ENCODE peak calls at places on chromosomes 4 and X, in nine cellular contexts. One of them, this sample, is unnamed.

GRCh38 chr4:108965031-108965430 is 202.2 kb upstream of the ETNPPL start:
- DNase-seq in colonic mucosa: no peak
- DNase-seq in thyroid gland: no peak
- DNase-seq in heart right ventricle: no peak
- DNase-seq in tibial nerve: no peak
- DNase-seq in mesendoderm: no peak
- DNase-seq in psoas muscle: no peak
- DNase-seq in cardiac muscle cell: peak; percentile 17
- DNase-seq in ovary: no peak
- DNase-seq in this sample: peak; percentile 18

GRCh38 chrX:19514791-19515614 is at the start of gene MAP3K15:
- DNase-seq in colonic mucosa: peak; percentile 23
- DNase-seq in thyroid gland: peak; percentile 47
- DNase-seq in heart right ventricle: no peak
- DNase-seq in tibial nerve: no peak
- DNase-seq in mesendoderm: peak; percentile 53
- DNase-seq in psoas muscle: peak; percentile 31
- DNase-seq in cardiac muscle cell: peak; percentile 8
- DNase-seq in ovary: peak; percentile 21
- DNase-seq in this sample: peak; percentile 45

GRCh38 chr4:107988763-107989035 is 990 bp upstream of the HADH start:
- DNase-seq in colonic mucosa: peak; percentile 29
- DNase-seq in thyroid gland: no peak
- DNase-seq in heart right ventricle: no peak
- DNase-seq in tibial nerve: no peak
- DNase-seq in mesendoderm: no peak
- DNase-seq in psoas muscle: no peak
- DNase-seq in cardiac muscle cell: no peak
- DNase-seq in ovary: no peak
- DNase-seq in this sample: no peak

GRCh38 chrX:47232197-47232802 is 509 bp upstream of the USP11 start:
- DNase-seq in colonic mucosa: no peak
- DNase-seq in thyroid gland: no peak
- DNase-seq in heart right ventricle: no peak
- DNase-seq in tibial nerve: no peak
- DNase-seq in mesendoderm: no peak
- DNase-seq in psoas muscle: no peak
- DNase-seq in cardiac muscle cell: no peak
- DNase-seq in ovary: peak; percentile 16
- DNase-seq in this sample: no peak

GRCh38 chr4:153521995-153522799 is 56.0 kb downstream of the TMEM131L start:
- DNase-seq in colonic mucosa: peak; percentile 17
- DNase-seq in thyroid gland: no peak
- DNase-seq in heart right ventricle: no peak
- DNase-seq in tibial nerve: no peak
- DNase-seq in mesendoderm: peak; percentile 70
- DNase-seq in psoas muscle: no peak
- DNase-seq in cardiac muscle cell: no peak
- DNase-seq in ovary: no peak
- DNase-seq in this sample: no peak

GRCh38 chr4:8912506-8912905 is 40.9 kb upstream of the HMX1 start:
- DNase-seq in colonic mucosa: no peak
- DNase-seq in thyroid gland: no peak
- DNase-seq in heart right ventricle: no peak
- DNase-seq in tibial nerve: no peak
- DNase-seq in mesendoderm: no peak
- DNase-seq in psoas muscle: no peak
- DNase-seq in cardiac muscle cell: no peak
- DNase-seq in ovary: no peak
- DNase-seq in this sample: no peak

GRCh38 chrX:127313638-127314037 is 494.1 kb downstream of the PRR32 start:
- DNase-seq in colonic mucosa: no peak
- DNase-seq in thyroid gland: no peak
- DNase-seq in heart right ventricle: no peak
- DNase-seq in tibial nerve: no peak
- DNase-seq in mesendoderm: no peak
- DNase-seq in psoas muscle: no peak
- DNase-seq in cardiac muscle cell: no peak
- DNase-seq in ovary: no peak
- DNase-seq in this sample: no peak

GRCh38 chr4:41957634-41958033 is 22.4 kb downstream of the TMEM33 start:
- DNase-seq in colonic mucosa: no peak
- DNase-seq in thyroid gland: no peak
- DNase-seq in heart right ventricle: no peak
- DNase-seq in tibial nerve: no peak
- DNase-seq in mesendoderm: peak; percentile 64
- DNase-seq in psoas muscle: no peak
- DNase-seq in cardiac muscle cell: peak; percentile 24
- DNase-seq in ovary: no peak
- DNase-seq in this sample: peak; percentile 55

GRCh38 chrX:151359931-151360871 is 36.8 kb upstream of the VMA21 start:
- DNase-seq in colonic mucosa: peak; percentile 23
- DNase-seq in thyroid gland: peak; percentile 34
- DNase-seq in heart right ventricle: peak; percentile 3
- DNase-seq in tibial nerve: no peak
- DNase-seq in mesendoderm: peak; percentile 54
- DNase-seq in psoas muscle: peak; percentile 27
- DNase-seq in cardiac muscle cell: peak; percentile 10
- DNase-seq in ovary: peak; percentile 20
- DNase-seq in this sample: peak; percentile 41

GRCh38 chrX:142089193-142089592 is 115.9 kb downstream of the MAGEC2 start:
- DNase-seq in colonic mucosa: no peak
- DNase-seq in thyroid gland: no peak
- DNase-seq in heart right ventricle: no peak
- DNase-seq in tibial nerve: no peak
- DNase-seq in mesendoderm: peak; percentile 11
- DNase-seq in psoas muscle: no peak
- DNase-seq in cardiac muscle cell: peak; percentile 41
- DNase-seq in ovary: no peak
- DNase-seq in this sample: no peak

GRCh38 chr4:12421364-12421763 is 992.7 kb upstream of the HS3ST1 start:
- DNase-seq in colonic mucosa: no peak
- DNase-seq in thyroid gland: no peak
- DNase-seq in heart right ventricle: no peak
- DNase-seq in tibial nerve: no peak
- DNase-seq in mesendoderm: peak; percentile 29
- DNase-seq in psoas muscle: no peak
- DNase-seq in cardiac muscle cell: no peak
- DNase-seq in ovary: no peak
- DNase-seq in this sample: no peak

GRCh38 chr4:137300776-137301175 is 231.5 kb downstream of the PCDH18 start:
- DNase-seq in colonic mucosa: no peak
- DNase-seq in thyroid gland: no peak
- DNase-seq in heart right ventricle: no peak
- DNase-seq in tibial nerve: no peak
- DNase-seq in mesendoderm: no peak
- DNase-seq in psoas muscle: no peak
- DNase-seq in cardiac muscle cell: no peak
- DNase-seq in ovary: no peak
- DNase-seq in this sample: no peak

GRCh38 chr4:65670331-65671031 is at the start of gene EPHA5:
- DNase-seq in colonic mucosa: peak; percentile 19
- DNase-seq in thyroid gland: peak; percentile 84
- DNase-seq in heart right ventricle: peak; percentile 22
- DNase-seq in tibial nerve: peak; percentile 58
- DNase-seq in mesendoderm: peak; percentile 93
- DNase-seq in psoas muscle: peak; percentile 40
- DNase-seq in cardiac muscle cell: peak; percentile 90
- DNase-seq in ovary: peak; percentile 88
- DNase-seq in this sample: peak; percentile 93

GRCh38 chr4:65669008-65669971 is 999 bp downstream of the EPHA5 start:
- DNase-seq in colonic mucosa: no peak
- DNase-seq in thyroid gland: peak; percentile 35
- DNase-seq in heart right ventricle: no peak
- DNase-seq in tibial nerve: no peak
- DNase-seq in mesendoderm: peak; percentile 38
- DNase-seq in psoas muscle: no peak
- DNase-seq in cardiac muscle cell: peak; percentile 51
- DNase-seq in ovary: peak; percentile 41
- DNase-seq in this sample: no peak

GRCh38 chr4:65665951-65666523 is 4.3 kb downstream of the EPHA5 start:
- DNase-seq in colonic mucosa: no peak
- DNase-seq in thyroid gland: no peak
- DNase-seq in heart right ventricle: no peak
- DNase-seq in tibial nerve: no peak
- DNase-seq in mesendoderm: no peak
- DNase-seq in psoas muscle: no peak
- DNase-seq in cardiac muscle cell: no peak
- DNase-seq in ovary: no peak
- DNase-seq in this sample: peak; percentile 86

GRCh38 chr4:65669981-65670330 is 333 bp downstream of the EPHA5 start:
- DNase-seq in colonic mucosa: no peak
- DNase-seq in thyroid gland: no peak
- DNase-seq in heart right ventricle: no peak
- DNase-seq in tibial nerve: no peak
- DNase-seq in mesendoderm: no peak
- DNase-seq in psoas muscle: no peak
- DNase-seq in cardiac muscle cell: no peak
- DNase-seq in ovary: no peak
- DNase-seq in this sample: no peak

GRCh38 chr4:65668201-65669007 is 1.9 kb downstream of the EPHA5 start:
- DNase-seq in colonic mucosa: no peak
- DNase-seq in thyroid gland: peak; percentile 58
- DNase-seq in heart right ventricle: no peak
- DNase-seq in tibial nerve: peak; percentile 45
- DNase-seq in mesendoderm: peak; percentile 60
- DNase-seq in psoas muscle: no peak
- DNase-seq in cardiac muscle cell: no peak
- DNase-seq in ovary: peak; percentile 59
- DNase-seq in this sample: peak; percentile 44
- H3K4me3 ChIP-seq in colonic mucosa: no peak overlapping the region
- H3K4me3 ChIP-seq in thyroid gland: peak overlapping the region; percentile 24
- H3K4me3 ChIP-seq in heart right ventricle: peak overlapping the region; percentile 30
- H3K4me3 ChIP-seq in tibial nerve: peak overlapping the region; percentile 60
- H3K4me3 ChIP-seq in mesendoderm: peak overlapping the region; percentile 11
- H3K4me3 ChIP-seq in psoas muscle: peak overlapping the region; percentile 47
- H3K4me3 ChIP-seq in cardiac muscle cell: peak overlapping the region; percentile 20
- H3K4me3 ChIP-seq in ovary: peak overlapping the region; percentile 37
- H3K4me3 ChIP-seq in this sample: peak overlapping the region; percentile 73

GRCh38 chr4:48339642-48340041 is 1.7 kb upstream of the SLAIN2 start:
- DNase-seq in colonic mucosa: no peak
- DNase-seq in thyroid gland: no peak
- DNase-seq in heart right ventricle: no peak
- DNase-seq in tibial nerve: no peak
- DNase-seq in mesendoderm: no peak
- DNase-seq in psoas muscle: no peak
- DNase-seq in cardiac muscle cell: no peak
- DNase-seq in ovary: no peak
- DNase-seq in this sample: no peak
- H3K27ac ChIP-seq in colonic mucosa: peak overlapping the region; percentile 96
- H3K27ac ChIP-seq in thyroid gland: no peak overlapping the region
- H3K27ac ChIP-seq in heart right ventricle: peak overlapping the region; percentile 99
- H3K27ac ChIP-seq in tibial nerve: no peak overlapping the region
- H3K27ac ChIP-seq in mesendoderm: no peak overlapping the region
- H3K27ac ChIP-seq in psoas muscle: peak overlapping the region; percentile 98
- H3K27ac ChIP-seq in cardiac muscle cell: peak overlapping the region; percentile 5
- H3K27ac ChIP-seq in ovary: peak overlapping the region; percentile 96
- H3K27ac ChIP-seq in this sample: no peak overlapping the region

GRCh38 chr4:173526724-173527102 is 3.3 kb downstream of the HAND2 start:
- DNase-seq in colonic mucosa: no peak
- DNase-seq in thyroid gland: no peak
- DNase-seq in heart right ventricle: no peak
- DNase-seq in tibial nerve: no peak
- DNase-seq in mesendoderm: no peak
- DNase-seq in psoas muscle: no peak
- DNase-seq in cardiac muscle cell: no peak
- DNase-seq in ovary: no peak
- DNase-seq in this sample: no peak

GRCh38 chr4:173526034-173526482 is 4.0 kb downstream of the HAND2 start:
- DNase-seq in colonic mucosa: no peak
- DNase-seq in thyroid gland: no peak
- DNase-seq in heart right ventricle: no peak
- DNase-seq in tibial nerve: no peak
- DNase-seq in mesendoderm: peak; percentile 70
- DNase-seq in psoas muscle: no peak
- DNase-seq in cardiac muscle cell: peak; percentile 53
- DNase-seq in ovary: no peak
- DNase-seq in this sample: no peak

GRCh38 chr4:173527103-173527876 is 2.7 kb downstream of the HAND2 start:
- DNase-seq in colonic mucosa: no peak
- DNase-seq in thyroid gland: no peak
- DNase-seq in heart right ventricle: no peak
- DNase-seq in tibial nerve: no peak
- DNase-seq in mesendoderm: peak; percentile 81
- DNase-seq in psoas muscle: no peak
- DNase-seq in cardiac muscle cell: peak; percentile 73
- DNase-seq in ovary: no peak
- DNase-seq in this sample: no peak

GRCh38 chr4:173524218-173525117 is 5.6 kb downstream of the HAND2 start:
- DNase-seq in colonic mucosa: no peak
- DNase-seq in thyroid gland: no peak
- DNase-seq in heart right ventricle: no peak
- DNase-seq in tibial nerve: no peak
- DNase-seq in mesendoderm: peak; percentile 36
- DNase-seq in psoas muscle: no peak
- DNase-seq in cardiac muscle cell: no peak
- DNase-seq in ovary: no peak
- DNase-seq in this sample: no peak

DNA sequence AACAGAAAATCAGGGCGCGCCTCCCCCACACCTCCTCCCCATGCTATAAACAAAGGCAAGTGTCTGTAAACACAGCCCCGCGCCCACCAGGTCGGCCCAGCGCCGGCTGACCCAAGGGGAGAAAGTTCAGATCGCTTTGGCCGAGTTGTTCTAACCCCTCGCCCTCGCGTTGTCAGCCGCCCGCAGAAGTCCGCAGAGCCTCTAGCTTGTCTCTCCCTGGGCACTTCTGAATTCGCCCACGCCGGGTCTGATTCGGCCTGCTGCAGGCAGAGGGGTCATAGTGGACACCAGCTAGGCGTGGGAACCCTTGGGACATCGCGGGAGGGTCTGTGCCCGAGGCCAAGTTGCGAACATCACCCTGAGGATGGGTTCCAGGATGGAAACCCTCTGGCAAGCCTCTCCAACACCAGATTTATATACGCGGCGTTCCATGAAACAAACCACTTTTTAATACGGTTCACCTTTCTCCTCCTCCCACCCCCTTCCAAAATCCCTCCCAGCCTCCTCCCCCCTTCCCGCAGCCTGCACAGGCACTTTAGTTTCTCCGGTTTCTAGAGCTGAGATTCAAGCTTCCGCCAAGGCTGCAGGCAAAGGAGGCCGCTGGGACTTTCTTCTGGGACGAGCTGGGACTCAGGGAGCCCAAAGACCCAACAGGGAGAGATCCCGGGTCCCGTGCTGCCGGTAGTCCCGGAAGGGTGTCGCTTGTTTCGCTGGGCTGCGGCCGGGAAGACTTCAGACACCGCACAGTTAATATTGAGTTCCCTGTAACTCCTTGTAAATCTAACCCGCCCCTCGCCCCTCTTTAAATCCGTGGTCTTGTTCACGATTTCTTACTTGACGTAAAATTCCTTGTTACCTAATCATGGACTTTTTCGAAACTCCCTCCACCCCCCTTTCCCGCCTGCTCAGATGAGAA is 4.7 kb downstream of the HAND2 start:
- DNase-seq in colonic mucosa: no peak
- DNase-seq in thyroid gland: no peak
- DNase-seq in heart right ventricle: no peak
- DNase-seq in tibial nerve: no peak
- DNase-seq in mesendoderm: peak; percentile 55
- DNase-seq in psoas muscle: no peak
- DNase-seq in cardiac muscle cell: peak; percentile 62
- DNase-seq in ovary: peak; percentile 36
- DNase-seq in this sample: no peak
- H3K4me3 ChIP-seq in colonic mucosa: peak overlapping the region; percentile 28
- H3K4me3 ChIP-seq in thyroid gland: no peak overlapping the region
- H3K4me3 ChIP-seq in heart right ventricle: peak overlapping the region; percentile 68
- H3K4me3 ChIP-seq in tibial nerve: no peak overlapping the region
- H3K4me3 ChIP-seq in mesendoderm: no peak overlapping the region
- H3K4me3 ChIP-seq in psoas muscle: no peak overlapping the region
- H3K4me3 ChIP-seq in cardiac muscle cell: peak overlapping the region; percentile 96
- H3K4me3 ChIP-seq in ovary: peak overlapping the region; percentile 70
- H3K4me3 ChIP-seq in this sample: no peak overlapping the region

GRCh38 chr4:4730214-4730613 is 129.3 kb upstream of the MSX1 start:
- DNase-seq in colonic mucosa: no peak
- DNase-seq in thyroid gland: no peak
- DNase-seq in heart right ventricle: no peak
- DNase-seq in tibial nerve: no peak
- DNase-seq in mesendoderm: no peak
- DNase-seq in psoas muscle: no peak
- DNase-seq in cardiac muscle cell: no peak
- DNase-seq in ovary: no peak
- DNase-seq in this sample: no peak
- H3K27ac ChIP-seq in colonic mucosa: no peak overlapping the region
- H3K27ac ChIP-seq in thyroid gland: no peak overlapping the region
- H3K27ac ChIP-seq in heart right ventricle: no peak overlapping the region
- H3K27ac ChIP-seq in tibial nerve: no peak overlapping the region
- H3K27ac ChIP-seq in mesendoderm: no peak overlapping the region
- H3K27ac ChIP-seq in psoas muscle: no peak overlapping the region
- H3K27ac ChIP-seq in cardiac muscle cell: no peak overlapping the region
- H3K27ac ChIP-seq in ovary: no peak overlapping the region
- H3K27ac ChIP-seq in this sample: no peak overlapping the region

This sample was measured in A673.